ENCODE peak calls at places on chromosome 4, in five cellular contexts. F, J, P, U and Z are unnamed samples. For H3K9me3, the result is how much of the 10 kb centered on the place peaks cover.

GRCh38 chr4:158756588-158756987 is 12.2 kb upstream of the FNIP2 start:
- DNase-seq in U (no peak), J (no peak), P (no peak), F (no peak), Z (no peak)

GRCh38 chr4:139656614-139657486 is 8.8 kb upstream of the MGST2 start:
- DNase-seq in U (peak), J (peak), P (peak), F (no peak), Z (peak)

GRCh38 chr4:80101768-80102116 is 28.7 kb upstream of the ANTXR2 start:
- DNase-seq in J (no peak), P (no peak), U (no peak), F (no peak), Z (no peak)

GRCh38 chr4:39255266-39255665 is 72.9 kb downstream of the WDR19 start:
- DNase-seq in J (no peak), U (no peak), F (no peak), P (peak), Z (no peak)

GRCh38 chr4:169663894-169664293 is 43.5 kb downstream of the CLCN3 start:
- DNase-seq in J (no peak), U (no peak), P (no peak), F (no peak), Z (no peak)

GRCh38 chr4:107987916-107988762 is 1.6 kb upstream of the HADH start:
- DNase-seq in P (no peak), U (no peak), F (no peak), J (peak), Z (no peak)

GRCh38 chr4:7193040-7193958 is 961 bp downstream of the SORCS2 start:
- DNase-seq in F (no peak), J (no peak), U (no peak), P (no peak), Z (no peak)

GRCh38 chr4:7658297-7659204 is 223.8 kb upstream of the PSAPL1 start:
- DNase-seq in F (no peak), U (no peak), J (no peak), P (no peak), Z (no peak)

GRCh38 chr4:19675172-19675811 is 576.4 kb upstream of the SLIT2 start:
- DNase-seq in P (no peak), U (peak), F (no peak), J (no peak), Z (no peak)

GRCh38 chr4:167177925-167178324 is 56.4 kb downstream of the SPOCK3 start:
- DNase-seq in F (no peak), J (no peak), U (no peak), P (no peak), Z (no peak)

DNA sequence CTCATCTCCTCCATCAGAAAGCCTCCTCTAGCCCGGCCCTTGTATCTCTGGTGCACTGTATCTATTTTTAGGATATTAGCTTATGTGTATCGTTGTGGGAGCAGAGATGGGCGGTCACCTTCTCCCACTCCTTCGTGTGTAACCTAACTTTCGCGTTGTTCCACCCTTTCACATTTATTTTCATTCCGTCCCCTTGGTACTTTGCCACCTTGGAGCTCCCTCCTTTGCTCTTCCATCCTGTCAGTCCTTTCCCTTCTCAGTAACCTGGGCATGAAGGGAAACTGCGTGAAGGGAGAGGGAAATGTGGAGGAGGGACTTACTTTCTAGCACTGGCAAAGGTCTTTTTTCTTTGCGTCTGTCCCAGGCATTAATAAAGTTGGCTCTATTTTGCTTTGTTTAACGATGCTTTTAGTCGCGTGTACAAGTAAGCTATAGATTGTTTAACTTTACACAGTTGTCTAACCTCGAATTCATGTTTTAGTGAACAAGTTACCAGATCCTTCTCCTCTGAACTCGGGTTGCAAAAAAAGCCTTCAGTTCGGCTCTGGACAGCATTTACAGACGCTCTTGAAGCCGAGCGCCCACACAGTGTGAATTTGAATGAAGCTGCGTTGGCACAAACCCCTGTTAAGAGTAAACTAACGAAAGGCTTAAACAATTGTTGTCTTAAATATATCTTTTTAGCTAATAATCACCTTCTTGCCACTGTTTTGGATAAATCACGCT is 3.9 kb downstream of the PCDH10 start:
- DNase-seq in P (no peak), J (no peak), F (no peak), U (no peak), Z (no peak)
- H3K9me3 ChIP-seq in P (under half), J (under half), F (under half), U (under half), Z (under half)

DNA sequence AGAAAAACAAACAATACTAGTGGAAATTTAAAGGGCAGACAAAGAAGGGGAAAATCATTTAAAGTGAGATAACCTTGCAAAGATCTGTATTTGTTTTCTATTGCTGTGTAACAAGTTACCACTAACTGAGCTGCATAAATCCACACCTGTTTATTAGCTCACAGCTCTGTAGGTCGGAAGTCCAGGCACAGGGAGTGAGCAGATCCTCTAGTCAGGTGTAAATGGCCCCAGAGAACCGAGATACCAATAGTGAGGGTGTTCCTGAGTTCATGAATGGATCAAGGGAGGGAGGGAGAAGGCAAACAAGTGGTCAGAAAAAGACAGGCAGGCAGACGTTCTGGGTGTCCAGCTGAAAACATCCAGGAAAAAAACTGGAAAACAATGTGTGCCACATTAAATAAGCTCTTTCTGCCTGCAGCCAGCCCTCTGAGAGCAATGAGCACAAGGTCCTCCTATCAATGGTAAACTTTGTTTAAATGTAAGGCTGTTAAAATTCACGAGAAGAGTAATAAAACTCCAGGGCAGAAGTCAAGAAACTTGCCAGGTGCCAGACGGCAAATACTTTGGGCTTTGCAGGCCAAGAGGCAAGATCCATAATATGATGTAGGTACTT is 25.0 kb downstream of the ADGRA3 start:
- DNase-seq in J (no peak), P (no peak), F (no peak), U (no peak), Z (no peak)
- H3K9me3 ChIP-seq in J (under half), P (under half), F (under half), U (under half), Z (under half)

GRCh38 chr4:36326610-36327009 is 45.2 kb downstream of the DTHD1 start:
- DNase-seq in U (no peak), F (no peak), P (no peak), J (no peak), Z (no peak)

GRCh38 chr4:36325916-36326315 is 44.5 kb downstream of the DTHD1 start:
- DNase-seq in J (no peak), F (no peak), P (no peak), U (no peak), Z (no peak)

GRCh38 chr4:36325499-36325898 is 44.1 kb downstream of the DTHD1 start:
- DNase-seq in P (peak), J (no peak), U (no peak), F (no peak), Z (no peak)

GRCh38 chr4:36327400-36327799 is 46.0 kb downstream of the DTHD1 start:
- DNase-seq in J (no peak), P (no peak), F (no peak), U (no peak), Z (no peak)

DNA sequence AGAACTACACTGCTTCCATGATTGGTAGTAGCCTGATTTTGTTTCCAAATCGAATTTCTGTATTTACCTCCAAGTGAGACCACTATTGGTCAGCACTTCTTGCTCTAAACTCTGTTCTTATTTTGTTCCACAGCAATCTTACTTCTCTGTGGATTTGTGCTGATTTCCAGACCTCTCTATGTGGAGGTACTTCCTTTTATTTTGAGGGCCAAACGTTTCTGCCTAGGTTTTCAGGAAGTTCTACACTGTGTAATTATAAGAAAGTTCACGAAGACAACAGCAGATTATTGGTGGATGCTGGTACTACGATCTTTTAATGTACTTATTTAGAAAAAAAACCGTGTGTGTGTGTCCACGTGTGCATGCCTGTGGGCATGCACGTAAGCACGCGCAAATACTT is 46.7 kb downstream of the DTHD1 start:
- DNase-seq in J (no peak), P (no peak), U (no peak), F (no peak), Z (no peak)
- H3K9me3 ChIP-seq in J (under half), P (under half), U (under half), F (under half), Z (under half)

DNA sequence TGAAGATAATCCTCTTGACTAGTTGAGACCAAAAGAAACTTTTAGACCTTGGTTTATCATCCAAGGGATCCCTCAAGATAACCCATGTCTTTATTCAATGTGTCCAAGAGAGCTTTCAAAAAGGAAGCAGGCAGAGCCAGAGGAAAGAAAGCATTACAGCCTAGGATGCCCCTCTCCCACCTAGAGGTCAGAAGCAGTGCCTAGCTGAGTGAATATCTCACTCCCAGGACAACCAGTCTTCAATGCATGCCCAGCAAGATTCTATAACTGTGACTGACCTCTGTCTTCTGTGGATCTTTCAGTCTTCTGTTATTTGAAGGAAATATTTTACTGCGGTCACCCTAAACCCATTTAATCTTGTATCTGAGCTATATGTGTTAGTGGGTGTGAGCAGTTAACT is 537.2 kb upstream of the CPEB2 start:
- DNase-seq in F (no peak), U (no peak), J (no peak), P (no peak), Z (no peak)
- H3K9me3 ChIP-seq in F (under half), U (under half), J (under half), P (under half), Z (under half)

DNA sequence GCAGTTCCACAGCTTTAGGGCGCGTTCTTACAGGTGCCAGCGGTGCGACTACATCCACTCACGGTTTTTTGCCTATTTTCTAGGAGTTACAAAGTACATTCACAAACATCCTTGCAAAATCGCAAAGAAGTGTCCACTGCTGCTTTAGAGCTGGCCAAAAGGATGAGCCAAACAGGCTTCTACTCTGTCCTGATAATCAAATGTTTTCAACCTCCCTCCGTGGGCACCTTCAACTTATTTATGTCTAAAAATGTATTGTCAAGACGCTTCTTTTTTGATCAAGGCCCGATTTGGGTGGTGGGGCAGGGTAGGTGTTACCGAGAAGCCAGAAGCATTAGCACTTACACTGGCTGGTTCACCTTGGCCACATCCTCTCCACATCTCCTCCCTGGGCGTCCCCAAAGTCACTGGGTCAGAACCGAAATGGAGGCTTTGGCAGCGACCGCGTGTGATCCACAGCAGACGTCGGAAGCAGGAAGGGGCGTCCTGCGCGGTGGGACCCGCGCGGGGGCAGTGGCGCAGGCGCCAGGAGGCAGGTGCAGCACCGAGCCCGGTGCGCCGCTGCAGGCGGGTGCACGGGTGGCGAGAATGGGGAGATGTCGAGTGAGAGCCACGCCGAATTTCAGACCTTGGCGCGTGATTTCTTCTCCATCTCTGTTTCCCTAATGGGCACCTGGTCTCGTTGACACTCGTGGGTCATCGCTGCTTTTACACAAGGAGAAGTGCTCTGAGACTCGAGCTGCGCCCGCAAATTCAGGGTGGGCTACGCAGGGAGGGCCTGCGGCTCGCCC is 16.9 kb downstream of the NKX3-2 start:
- DNase-seq in P (no peak), J (no peak), U (no peak), F (no peak), Z (no peak)
- H3K9me3 ChIP-seq in P (under half), J (under half), U (under half), F (under half), Z (under half)

DNA sequence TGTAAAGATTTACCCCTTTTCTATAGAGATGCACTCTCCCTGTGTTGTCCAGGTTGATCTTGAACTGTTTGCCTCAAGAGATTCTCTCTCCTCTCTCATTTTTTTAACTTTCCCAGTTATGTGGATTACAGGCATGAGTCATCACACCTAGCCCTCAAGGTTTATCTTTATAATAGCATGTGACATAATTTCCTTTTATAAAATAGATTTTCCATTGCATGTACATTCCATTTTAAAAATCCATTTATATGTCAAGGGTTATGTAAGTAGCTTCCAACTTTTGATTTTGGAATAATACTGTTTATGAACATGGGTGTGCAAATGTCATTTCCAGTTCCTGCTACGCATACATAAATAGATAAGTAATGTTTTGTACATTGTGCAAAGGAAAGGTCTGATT is 20.6 kb downstream of the ZNF721 start:
- DNase-seq in P (no peak), F (no peak), J (no peak), U (no peak), Z (no peak)
- H3K9me3 ChIP-seq in P (under half), F (under half), J (under half), U (under half), Z (under half)

GRCh38 chr4:76659103-76659490 is 224.1 kb downstream of the SHROOM3 start:
- DNase-seq in U (peak), P (no peak), J (no peak), F (no peak), Z (no peak)
- H3K9me3 ChIP-seq in U (under half), P (under half), J (under half), F (under half), Z (under half)